ENCODE peak calls at places on chromosomes 1 and 21, in eight cellular contexts. X, O, B, W, G, D, Z and T are unnamed samples.

GRCh38 chr1:44806025-44806703 is 987 bp downstream of the DYNLT4 start:
- DNase-seq in D (no peak), X (no peak), Z (peak), B (no peak), G (no peak), O (no peak), W (peak), T (no peak)

GRCh38 chr1:206766251-206766856 is 4.2 kb upstream of the IL19 start:
- DNase-seq in O (peak), B (peak), X (peak), D (no peak), W (peak), G (peak), Z (peak), T (no peak)

GRCh38 chr1:53509775-53510174 is 50.6 kb downstream of the DMRTB1 start:
- DNase-seq in O (no peak), B (no peak), W (no peak), D (no peak), X (no peak), G (no peak), Z (no peak), T (no peak)

GRCh38 chr1:166089804-166090203 is 77.0 kb downstream of the FAM78B start:
- DNase-seq in W (no peak), X (peak), G (no peak), O (no peak), Z (no peak), D (no peak), B (no peak), T (peak)

GRCh38 chr21:20802201-20802600 is 196.0 kb upstream of the NCAM2 start:
- DNase-seq in G (no peak), X (no peak), O (no peak), B (no peak), Z (no peak), D (no peak), W (no peak), T (no peak)

GRCh38 chr1:202501281-202501680 is 152.8 kb downstream of the PPP1R12B start:
- DNase-seq in O (no peak), D (no peak), W (no peak), X (peak), G (peak), Z (no peak), B (no peak), T (no peak)

GRCh38 chr1:218317061-218317460 is 28.1 kb upstream of the TGFB2 start:
- DNase-seq in Z (no peak), D (no peak), G (no peak), W (no peak), B (no peak), O (no peak), X (no peak), T (no peak)

GRCh38 chr1:205714190-205714905 is 34.0 kb upstream of the SLC45A3 start:
- DNase-seq in G (peak), B (no peak), O (no peak), W (no peak), X (no peak), D (no peak), Z (no peak), T (no peak)

GRCh38 chr1:43834280-43835140 is 99.1 kb upstream of the ARTN start:
- DNase-seq in G (no peak), O (no peak), X (no peak), B (peak), Z (no peak), W (no peak), D (no peak), T (no peak)

GRCh38 chr1:221992427-221992826 is 250.5 kb upstream of the DUSP10 start:
- DNase-seq in O (no peak), W (no peak), Z (no peak), D (no peak), X (no peak), G (no peak), B (no peak), T (no peak)

GRCh38 chr1:218656301-218657037 is 311.3 kb downstream of the TGFB2 start:
- DNase-seq in G (no peak), X (no peak), B (no peak), D (no peak), W (no peak), O (no peak), Z (no peak), T (no peak)

GRCh38 chr1:180486092-180486491 is 16.3 kb downstream of the ACBD6 start:
- DNase-seq in O (no peak), Z (no peak), W (no peak), B (no peak), X (no peak), G (no peak), D (no peak), T (no peak)

GRCh38 chr21:28229811-28230210 is 762.9 kb downstream of the LTN1 start:
- DNase-seq in Z (no peak), W (no peak), G (peak), O (no peak), D (no peak), B (no peak), X (no peak), T (no peak)

GRCh38 chr21:42158846-42159245 is 60.1 kb upstream of the ABCG1 start:
- DNase-seq in Z (no peak), W (peak), G (no peak), D (no peak), O (no peak), X (no peak), B (no peak), T (peak)

GRCh38 chr1:17661546-17662157 is 93.5 kb upstream of the ACTL8 start:
- DNase-seq in W (peak), G (peak), X (peak), D (peak), O (peak), Z (no peak), B (peak), T (peak)

GRCh38 chr1:221708987-221709386 is 32.9 kb downstream of the DUSP10 start:
- DNase-seq in X (peak), G (peak), Z (no peak), W (peak), D (no peak), O (no peak), B (no peak), T (no peak)

GRCh38 chr1:46757256-46757955 is 38.5 kb upstream of the EFCAB14 start:
- DNase-seq in X (no peak), G (peak), Z (no peak), B (no peak), O (no peak), W (no peak), D (no peak), T (peak)

GRCh38 chr1:119146466-119146865 is 6.0 kb upstream of the WARS2 start:
- DNase-seq in B (no peak), X (no peak), W (no peak), D (no peak), Z (no peak), G (no peak), O (no peak), T (no peak)

GRCh38 chr1:203084588-203085527 is 954 bp downstream of the MYOG start:
- DNase-seq in B (peak), Z (no peak), O (no peak), G (no peak), W (peak), X (peak), D (no peak), T (peak)

GRCh38 chr1:228984107-228984506 is 248.8 kb downstream of the RHOU start:
- DNase-seq in W (no peak), B (no peak), G (no peak), D (no peak), O (no peak), Z (no peak), X (no peak), T (peak)

DNA sequence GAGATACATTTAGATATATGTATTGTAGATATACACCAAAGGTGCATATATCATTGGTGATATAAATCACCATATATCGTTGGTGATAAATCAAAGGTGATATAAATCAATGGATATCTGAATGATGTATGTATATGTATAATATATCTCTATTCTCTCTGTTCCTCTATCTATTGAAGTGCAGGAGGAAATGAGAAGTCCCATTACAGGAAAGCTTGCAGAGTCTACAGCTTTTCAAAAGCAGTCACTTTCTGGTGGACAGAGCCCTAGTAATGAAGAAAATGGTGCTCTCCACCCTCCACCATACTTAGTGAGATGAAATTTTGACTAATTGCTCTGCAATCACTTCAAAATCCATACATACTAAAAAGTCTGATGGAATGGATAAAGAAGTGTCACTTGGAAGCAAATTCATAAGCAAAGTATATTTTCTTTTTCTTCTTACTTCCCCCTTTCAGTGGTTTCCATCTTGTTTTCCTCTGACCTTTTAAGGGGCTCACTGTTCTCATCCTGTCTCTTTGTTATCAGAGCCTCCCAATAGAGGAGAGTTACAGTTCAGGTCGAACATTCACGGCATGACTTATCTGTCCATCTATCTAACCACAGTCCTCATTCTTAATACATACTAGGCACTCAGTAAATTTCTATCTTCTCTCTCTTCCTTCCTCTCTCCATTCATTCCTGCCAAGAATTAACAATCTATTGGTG is 227.2 kb downstream of the KCNJ6 start:
- DNase-seq in W (no peak), Z (no peak), G (no peak), D (no peak), O (no peak), X (no peak), B (no peak), T (no peak)
- TF ChIP-seq CTCF in W (no peak), Z (no peak), G (no peak), D (no peak), O (no peak), X (no peak), B (no peak), T (no peak)

GRCh38 chr1:197619008-197619640 is 156.2 kb downstream of the DENND1B start:
- DNase-seq in O (no peak), Z (no peak), B (no peak), D (no peak), G (peak), X (no peak), W (no peak), T (no peak)
- TF ChIP-seq CTCF in O (no peak), Z (no peak), B (peak), D (peak), G (peak), X (no peak), W (no peak), T (peak)

DNA sequence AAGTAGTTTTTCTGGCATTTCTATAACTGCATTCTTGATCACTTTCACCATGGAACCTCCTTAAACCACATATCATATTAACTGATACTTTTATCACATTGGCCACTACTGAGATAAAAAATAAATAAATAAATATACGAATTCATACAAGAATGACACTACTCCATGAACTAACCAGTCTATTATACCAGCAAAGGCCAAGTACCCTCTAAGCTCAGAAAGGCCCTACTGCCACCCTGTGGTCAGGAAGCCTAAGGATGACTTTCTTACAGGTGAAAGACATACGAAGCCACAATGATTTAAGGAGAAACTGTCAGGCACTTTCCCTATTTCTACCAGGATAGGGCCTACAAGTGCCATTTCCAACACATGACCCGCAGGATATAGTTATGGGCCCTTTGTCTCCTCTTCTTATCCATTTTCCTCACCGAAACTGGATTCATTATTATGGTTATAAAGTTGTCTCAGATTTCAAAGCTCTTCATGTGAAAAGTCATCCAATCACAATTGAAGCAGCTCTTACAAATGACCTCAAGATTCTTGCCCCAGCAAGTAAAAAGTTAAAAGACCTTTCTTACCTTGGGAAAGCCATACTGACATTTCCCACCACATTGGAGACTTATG is 23.9 kb downstream of the DNAJC8 start:
- DNase-seq in W (no peak), X (peak), G (peak), O (peak), Z (no peak), D (no peak), B (peak), T (peak)
- TF ChIP-seq CTCF in W (no peak), X (peak), G (peak), O (peak), Z (peak), D (no peak), B (peak), T (peak)

GRCh38 chr1:157878059-157878458 is 36.5 kb upstream of the CD5L start:
- DNase-seq in O (no peak), G (peak), B (no peak), X (peak), W (no peak), Z (no peak), D (no peak), T (no peak)
- TF ChIP-seq CTCF in O (peak), G (peak), B (no peak), X (peak), W (no peak), Z (no peak), D (no peak), T (peak)

GRCh38 chr1:182332256-182332655 is 59.3 kb downstream of the GLUL start:
- DNase-seq in B (no peak), W (no peak), G (no peak), O (no peak), D (no peak), Z (no peak), X (no peak), T (no peak)
- TF ChIP-seq CTCF in B (no peak), W (no peak), G (no peak), O (no peak), D (no peak), Z (no peak), X (no peak), T (no peak)

DNA sequence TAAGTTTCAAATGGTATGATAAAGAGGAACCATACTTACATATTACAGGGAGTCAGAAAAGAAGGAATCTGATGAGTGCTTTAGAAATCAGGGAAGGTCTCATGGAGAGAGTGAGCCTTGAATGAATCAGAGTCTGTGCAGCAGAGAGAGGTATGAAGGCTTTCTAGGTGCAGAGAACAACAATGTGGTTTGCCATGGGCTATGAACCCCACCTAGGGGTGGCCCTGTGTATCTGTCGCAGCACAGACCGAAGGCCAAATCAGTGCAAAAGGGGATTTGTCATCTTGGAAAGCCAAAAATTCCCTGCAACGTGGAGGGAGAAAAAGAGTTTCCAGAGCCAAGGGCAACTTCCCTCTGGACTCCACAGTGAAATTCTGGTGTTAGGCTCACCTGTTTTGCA is 3.5 kb downstream of the PAPPA2 start:
- DNase-seq in Z (no peak), O (no peak), X (peak), G (no peak), W (no peak), D (no peak), B (no peak), T (peak)
- TF ChIP-seq CTCF in Z (no peak), O (peak), X (peak), G (peak), W (no peak), D (no peak), B (no peak), T (peak)

GRCh38 chr1:68163220-68163619 is 69.1 kb downstream of the WLS start:
- DNase-seq in X (no peak), O (no peak), Z (no peak), W (no peak), B (no peak), G (no peak), D (no peak), T (peak)

GRCh38 chr1:68160021-68160420 is 72.3 kb downstream of the WLS start:
- DNase-seq in G (no peak), O (no peak), X (no peak), W (no peak), D (no peak), Z (no peak), B (no peak), T (no peak)

GRCh38 chr1:68164970-68165369 is 67.4 kb downstream of the WLS start:
- DNase-seq in X (no peak), B (no peak), O (no peak), W (no peak), D (no peak), G (no peak), Z (no peak), T (no peak)

GRCh38 chr1:68165665-68166064 is 66.7 kb downstream of the WLS start:
- DNase-seq in O (no peak), B (no peak), Z (no peak), G (no peak), X (no peak), D (no peak), W (no peak), T (no peak)

GRCh38 chr1:68162761-68163160 is 69.6 kb downstream of the WLS start:
- DNase-seq in O (peak), X (no peak), B (no peak), D (no peak), G (no peak), Z (no peak), W (no peak), T (peak)
- TF ChIP-seq CTCF in O (peak), X (no peak), B (no peak), D (no peak), G (peak), Z (no peak), W (no peak), T (peak)

DNA sequence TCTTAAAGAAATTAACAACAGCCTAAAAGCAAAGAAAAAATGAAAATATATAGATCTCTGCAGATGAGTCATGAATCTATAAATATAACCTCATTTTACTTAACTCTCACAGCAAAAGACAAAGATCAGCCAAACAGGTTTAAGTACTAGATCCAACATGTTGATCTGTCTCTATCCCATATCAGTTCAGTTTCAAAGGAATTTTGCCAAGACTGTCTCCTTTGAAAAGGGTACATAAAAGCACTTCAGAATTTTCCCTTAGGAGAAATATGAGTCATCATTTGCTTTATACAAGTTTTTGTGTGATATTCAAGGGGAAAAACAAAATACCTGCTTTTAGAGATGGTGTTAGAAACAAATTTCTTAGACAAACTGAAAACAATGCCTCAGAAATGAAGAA is 73.6 kb upstream of the LRRC7 start:
- DNase-seq in X (no peak), G (no peak), D (no peak), W (no peak), B (no peak), O (no peak), Z (no peak), T (no peak)
- TF ChIP-seq CTCF in X (no peak), G (no peak), D (no peak), W (no peak), B (no peak), O (no peak), Z (no peak), T (no peak)

GRCh38 chr1:116880952-116881351 is 28.8 kb upstream of the PTGFRN start:
- DNase-seq in Z (no peak), B (no peak), D (no peak), X (no peak), O (no peak), W (peak), G (no peak), T (no peak)

GRCh38 chr1:116882866-116883265 is 26.9 kb upstream of the PTGFRN start:
- DNase-seq in Z (no peak), D (no peak), G (no peak), O (no peak), W (no peak), X (no peak), B (no peak), T (no peak)

GRCh38 chr1:116878804-116879477 is 30.8 kb upstream of the PTGFRN start:
- DNase-seq in X (peak), D (peak), Z (no peak), W (peak), O (peak), B (peak), G (peak), T (peak)

GRCh38 chr1:116879478-116880133 is 30.1 kb upstream of the PTGFRN start:
- DNase-seq in D (no peak), G (no peak), Z (no peak), O (no peak), B (no peak), X (no peak), W (no peak), T (no peak)

DNA sequence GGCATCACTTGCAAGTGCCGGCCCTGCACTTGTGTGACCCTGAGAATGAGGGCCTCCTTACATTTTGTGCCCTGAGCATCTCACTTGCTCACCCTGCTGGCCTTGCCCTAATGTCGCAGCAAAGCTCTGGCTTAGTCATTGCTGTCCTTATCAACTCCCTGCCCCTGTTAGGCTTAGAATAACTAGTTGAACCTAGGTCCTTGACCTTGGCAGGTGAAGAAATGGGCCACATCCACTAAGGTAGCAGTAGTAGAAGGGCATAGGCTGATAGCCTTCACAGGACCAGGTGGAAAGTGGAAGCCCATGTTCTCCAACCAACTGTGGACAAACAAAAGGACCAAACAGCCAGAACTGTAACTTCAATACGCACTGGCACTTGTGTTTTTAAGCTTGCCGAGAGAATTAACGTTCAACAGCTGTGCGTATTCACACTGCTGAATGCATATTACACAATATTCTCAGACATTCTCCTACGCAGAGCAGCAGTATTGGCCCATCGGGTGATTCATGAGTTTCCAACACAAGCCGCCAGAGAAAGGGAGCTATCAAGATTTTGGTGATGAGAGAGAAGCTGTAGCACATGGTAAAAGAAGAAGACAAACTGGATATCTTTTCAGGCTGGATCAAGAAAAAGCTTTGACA is 27.7 kb upstream of the PTGFRN start:
- DNase-seq in D (no peak), X (peak), Z (no peak), O (peak), G (peak), B (peak), W (peak), T (peak)
- TF ChIP-seq CTCF in D (no peak), X (peak), Z (peak), O (no peak), G (no peak), B (no peak), W (no peak), T (peak)

GRCh38 chr1:234987415-234988159 is 141.1 kb downstream of the TOMM20 start:
- DNase-seq in W (peak), B (peak), D (no peak), G (peak), X (peak), Z (no peak), O (peak), T (peak)
- TF ChIP-seq CTCF in W (no peak), B (no peak), D (no peak), G (no peak), X (no peak), Z (no peak), O (no peak), T (no peak)